ENCODE peak calls at places on chromosome 13, in ten cellular contexts. W is heart right ventricle, V is endothelial cell, R is nephron progenitor cell, P is cardiac fibroblast, J is fibroblast of pulmonary artery, N is tibial nerve, U is ascending aorta, E is esophagus squamous epithelium, Q is RWPE2. K is an unnamed sample.
A peak's percentile ranks its signal among the peaks of the same experiment; 100 is the strongest.

GRCh38 chr13:20430296-20430695 is 95.4 kb downstream of the CRYL1 start:
- DNase-seq in W (no peak), V (no peak), R (no peak), P (no peak), J (no peak), N (no peak), U (no peak), E (no peak), Q (no peak), K (no peak)

GRCh38 chr13:110311721-110312668 is 4.9 kb downstream of the COL4A2 start:
- DNase-seq in W (no peak), V (no peak), R (no peak), P (peak; percentile 48), J (no peak), N (no peak), U (no peak), E (no peak), Q (no peak), K (no peak)

GRCh38 chr13:21137696-21138095 is 38.7 kb downstream of the SKA3 start:
- DNase-seq in W (no peak), V (no peak), R (no peak), P (peak; percentile 74), J (peak; percentile 50), N (no peak), U (no peak), E (no peak), Q (no peak), K (no peak)

GRCh38 chr13:100544866-100545683 is 43.5 kb downstream of the GGACT start:
- DNase-seq in W (peak; percentile 26), V (no peak), R (no peak), P (no peak), J (no peak), N (no peak), U (no peak), E (no peak), Q (no peak), K (peak; percentile 59)

GRCh38 chr13:66995366-66995663 is 234.8 kb downstream of the PCDH9 start:
- DNase-seq in W (no peak), V (no peak), R (no peak), P (no peak), J (no peak), N (no peak), U (no peak), E (no peak), Q (no peak), K (no peak)

GRCh38 chr13:106691251-106691650 is 123.3 kb upstream of the ARGLU1 start:
- DNase-seq in W (no peak), V (no peak), R (no peak), P (no peak), J (no peak), N (no peak), U (no peak), E (no peak), Q (no peak), K (no peak)

GRCh38 chr13:95968906-95969305 is 84.3 kb downstream of the UGGT2 start:
- DNase-seq in W (no peak), V (no peak), R (no peak), P (no peak), J (no peak), N (no peak), U (no peak), E (no peak), Q (no peak), K (no peak)

GRCh38 chr13:41649659-41650058 is 192.3 kb downstream of the RGCC start:
- DNase-seq in W (no peak), V (peak; percentile 30), R (no peak), P (peak; percentile 43), J (peak; percentile 50), N (no peak), U (no peak), E (no peak), Q (no peak), K (no peak)

GRCh38 chr13:40187324-40187795 is 479.1 kb downstream of the FOXO1 start:
- DNase-seq in W (no peak), V (no peak), R (no peak), P (no peak), J (no peak), N (no peak), U (no peak), E (no peak), Q (no peak), K (no peak)

GRCh38 chr13:84994582-84994981 is 804.6 kb downstream of the SLITRK6 start:
- DNase-seq in W (no peak), V (no peak), R (no peak), P (no peak), J (no peak), N (no peak), U (no peak), E (no peak), Q (no peak), K (no peak)

GRCh38 chr13:80217614-80218456 is 123.1 kb downstream of the SPRY2 start:
- DNase-seq in W (no peak), V (no peak), R (no peak), P (peak; percentile 81), J (peak; percentile 96), N (no peak), U (no peak), E (no peak), Q (no peak), K (no peak)

GRCh38 chr13:107883561-107884175 is 331.7 kb downstream of the LIG4 start:
- DNase-seq in W (no peak), V (no peak), R (no peak), P (peak; percentile 56), J (peak; percentile 60), N (no peak), U (no peak), E (no peak), Q (no peak), K (no peak)

GRCh38 chr13:80881495-80882482 is 540.9 kb upstream of the SPRY2 start:
- DNase-seq in W (no peak), V (no peak), R (no peak), P (no peak), J (peak; percentile 39), N (no peak), U (no peak), E (no peak), Q (no peak), K (no peak)

GRCh38 chr13:94112227-94112626 is 367.3 kb downstream of the DCT start:
- DNase-seq in W (peak; percentile 6), V (no peak), R (no peak), P (peak; percentile 92), J (peak; percentile 85), N (peak; percentile 40), U (no peak), E (no peak), Q (no peak), K (no peak)

GRCh38 chr13:36736119-36736726 is 62.4 kb downstream of the SERTM1 start:
- DNase-seq in W (peak; percentile 40), V (peak; percentile 58), R (peak; percentile 61), P (peak; percentile 82), J (peak; percentile 83), N (peak; percentile 64), U (no peak), E (no peak), Q (no peak), K (no peak)

GRCh38 chr13:78520425-78520824 is 82.9 kb downstream of the POU4F1 start:
- DNase-seq in W (no peak), V (no peak), R (no peak), P (no peak), J (no peak), N (no peak), U (no peak), E (no peak), Q (no peak), K (no peak)

GRCh38 chr13:85141425-85141824 is 657.8 kb downstream of the SLITRK6 start:
- DNase-seq in W (no peak), V (no peak), R (no peak), P (no peak), J (no peak), N (no peak), U (no peak), E (no peak), Q (no peak), K (no peak)

GRCh38 chr13:33730147-33730546 is 87.8 kb upstream of the RFC3 start:
- DNase-seq in W (no peak), V (no peak), R (no peak), P (no peak), J (no peak), N (peak; percentile 12), U (no peak), E (no peak), Q (no peak), K (no peak)

DNA sequence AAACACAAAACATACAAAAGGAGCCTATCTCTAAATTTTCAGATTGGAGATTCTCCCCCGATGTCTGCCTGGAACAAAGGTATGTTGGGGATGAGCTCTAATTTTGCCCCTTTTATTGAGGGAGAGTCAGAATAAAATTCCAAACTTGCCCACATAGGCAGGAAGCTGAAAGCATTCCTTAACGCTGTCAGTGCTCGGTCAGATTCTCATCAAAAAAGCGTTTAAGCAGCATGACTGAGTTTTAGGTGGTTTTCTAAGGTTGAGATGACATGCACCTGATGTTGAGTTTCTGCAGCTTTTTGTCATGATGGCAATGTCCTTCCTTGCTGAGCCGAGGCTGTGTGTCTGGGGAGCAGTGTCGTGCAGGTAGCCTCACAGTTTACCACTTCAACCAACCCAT is 48.4 kb upstream of the MEDAG start:
- DNase-seq in W (no peak), V (no peak), R (no peak), P (no peak), J (no peak), N (no peak), U (no peak), E (no peak), Q (no peak), K (no peak)
- TF ChIP-seq CTCF in W (no peak), V (no peak), R (no peak), P (no peak), J (no peak), N (no peak), U (no peak), E (no peak), Q (no peak), K (no peak)

GRCh38 chr13:77506874-77507273 is 28.6 kb upstream of the SCEL start:
- DNase-seq in W (no peak), V (no peak), R (no peak), P (no peak), J (no peak), N (no peak), U (no peak), E (no peak), Q (no peak), K (no peak)
- TF ChIP-seq CTCF in W (no peak), V (peak; percentile 30), R (peak; percentile 9), P (no peak), J (peak; percentile 3), N (no peak), U (no peak), E (no peak), Q (peak; percentile 55), K (peak; percentile 60)

GRCh38 chr13:22278336-22278929 is 607.6 kb downstream of the FGF9 start:
- DNase-seq in W (peak; percentile 55), V (peak; percentile 68), R (peak; percentile 59), P (no peak), J (no peak), N (peak; percentile 64), U (no peak), E (no peak), Q (no peak), K (no peak)
- TF ChIP-seq CTCF in W (peak; percentile 55), V (peak; percentile 34), R (peak; percentile 52), P (no peak), J (no peak), N (peak; percentile 18), U (peak; percentile 32), E (peak; percentile 16), Q (peak; percentile 30), K (peak; percentile 72)

DNA sequence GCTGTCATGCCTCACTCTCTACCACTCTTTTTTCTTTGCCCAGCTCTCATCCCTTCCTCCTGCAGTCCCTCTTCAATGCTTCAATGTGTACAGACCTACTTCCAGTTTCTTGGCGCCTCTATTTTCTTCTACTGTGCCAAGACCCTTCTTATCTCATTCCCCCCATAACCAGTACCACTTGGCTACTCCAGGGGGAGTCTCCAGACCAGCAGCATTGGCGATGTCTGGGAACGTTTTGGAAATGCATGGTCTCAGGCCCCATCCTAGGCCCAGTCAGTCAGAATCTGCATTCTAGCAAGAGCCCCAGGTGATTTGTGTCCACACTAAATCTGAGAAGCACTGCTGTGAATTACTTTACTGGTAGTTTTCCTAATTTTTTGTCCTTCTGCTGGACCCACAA is 198.2 kb downstream of the SLC7A1 start:
- DNase-seq in W (no peak), V (no peak), R (no peak), P (no peak), J (no peak), N (no peak), U (no peak), E (no peak), Q (no peak), K (no peak)
- TF ChIP-seq CTCF in W (no peak), V (no peak), R (no peak), P (peak; percentile 10), J (no peak), N (no peak), U (no peak), E (no peak), Q (no peak), K (no peak)